ENCODE peak calls at places on chromosome 14, in five cellular contexts. M is stimulated activated CD4-positive, alpha-beta T cell treated with anti-CD3 and anti-CD28 coated beads, Interleukin-15, amount 100 ng/mL, for 24 hours; V is NCI-H1105; A is ovary; R is GM03348. K is an unnamed sample.

GRCh38 chr14:97408937-97409860 is 612.0 kb downstream of the VRK1 start:
- DNase-seq in M (peak), V (no peak), A (no peak), R (no peak), K (no peak)

GRCh38 chr14:88270781-88271180 is 52.3 kb downstream of the KCNK10 start:
- DNase-seq in V (no peak), R (no peak), M (no peak), A (no peak), K (no peak)

GRCh38 chr14:22849212-22849819 is 12.9 kb downstream of the MMP14 start:
- DNase-seq in M (no peak), V (no peak), R (peak), A (peak), K (no peak)

GRCh38 chr14:58873228-58873953 is 235.6 kb downstream of the DACT1 start:
- DNase-seq in R (no peak), A (no peak), V (peak), M (no peak), K (peak)

GRCh38 chr14:35369701-35370191 is 34.8 kb downstream of the NFKBIA start:
- DNase-seq in M (peak), A (no peak), R (no peak), V (no peak), K (peak)

GRCh38 chr14:106390947-106391346 is 864.6 kb downstream of the TMEM121 start:
- DNase-seq in R (no peak), A (no peak), M (no peak), V (no peak), K (no peak)

GRCh38 chr14:87131879-87132278 is 861.1 kb downstream of the GALC start:
- DNase-seq in R (peak), A (no peak), M (no peak), V (peak), K (peak)

GRCh38 chr14:60514378-60515243 is 5.7 kb downstream of the SIX6 start:
- DNase-seq in A (no peak), V (peak), R (peak), M (peak), K (peak)

GRCh38 chr14:69943084-69943797 is 64.0 kb downstream of the SMOC1 start:
- DNase-seq in R (no peak), M (no peak), A (no peak), V (no peak), K (no peak)

GRCh38 chr14:23302290-23303225 is at the start of gene PPP1R3E:
- DNase-seq in M (peak), R (peak), A (peak), V (peak), K (peak)

GRCh38 chr14:104105822-104106470 is 20.4 kb downstream of the ASPG start:
- DNase-seq in V (no peak), M (no peak), A (peak), R (no peak), K (no peak)

GRCh38 chr14:50762001-50762930 is 68.7 kb downstream of the NIN start:
- DNase-seq in V (no peak), M (peak), R (peak), A (no peak), K (no peak)

GRCh38 chr14:64970776-64971451 is 1.2 kb downstream of the RAB15 start:
- DNase-seq in V (no peak), R (peak), A (no peak), M (no peak), K (no peak)

GRCh38 chr14:68359862-68360552 is 432.9 kb downstream of the ZFP36L1 start:
- DNase-seq in A (peak), M (no peak), V (no peak), R (peak), K (no peak)

GRCh38 chr14:88866305-88866704 is 41.9 kb downstream of the TTC8 start:
- DNase-seq in V (no peak), M (no peak), A (no peak), R (no peak), K (no peak)

GRCh38 chr14:100065161-100065871 is at the start of gene EVL:
- DNase-seq in R (no peak), V (no peak), M (peak), A (no peak), K (no peak)

GRCh38 chr14:105364100-105364708 is 34.1 kb upstream of the TEX22 start:
- DNase-seq in V (peak), R (peak), M (peak), A (peak), K (no peak)

GRCh38 chr14:91419044-91419397 is 1.4 kb upstream of the CCDC88C start:
- DNase-seq in M (peak), R (no peak), V (no peak), A (no peak), K (no peak)

GRCh38 chr14:105411017-105411941 is 8.3 kb upstream of the MTA1 start:
- DNase-seq in R (peak), A (no peak), M (peak), V (peak), K (peak)

GRCh38 chr14:23910081-23910875 is 43.3 kb upstream of the DHRS4 start:
- DNase-seq in R (peak), V (peak), A (peak), M (peak), K (peak)

GRCh38 chr14:67856806-67857205 is 37.2 kb downstream of the RAD51B start:
- DNase-seq in R (peak), V (no peak), M (no peak), A (no peak), K (no peak)